ENCODE peak calls at places on chromosomes 4 and X, in four cellular contexts. N, L, F and Y are unnamed samples.
A peak's percentile ranks its signal among the peaks of the same experiment; 100 is the strongest.

GRCh38 chrX:111648802-111649201 is 32.2 kb upstream of the ALG13 start:
- DNase-seq in N (no peak), L (no peak), F (no peak), Y (no peak)

GRCh38 chrX:29662759-29663503 is 552.4 kb upstream of the MAGEB2 start:
- DNase-seq in N (no peak), L (no peak), F (no peak), Y (no peak)

GRCh38 chr4:33369366-33369899 is 2649.3 kb downstream of the PCDH7 start:
- DNase-seq in N (no peak), L (no peak), F (no peak), Y (no peak)

GRCh38 chr4:95585016-95585695 is 36.4 kb upstream of the UNC5C start:
- DNase-seq in N (no peak), L (no peak), F (no peak), Y (no peak)

GRCh38 chr4:56465599-56466295 is 1.7 kb upstream of the SRP72 start:
- DNase-seq in N (no peak), L (no peak), F (no peak), Y (no peak)

GRCh38 chr4:17018013-17018412 is 119.6 kb upstream of the LDB2 start:
- DNase-seq in N (no peak), L (no peak), F (no peak), Y (no peak)

GRCh38 chrX:8981742-8982141 is 52.2 kb downstream of the FAM9B start:
- DNase-seq in N (no peak), L (no peak), F (peak; percentile 12), Y (no peak)

GRCh38 chr4:116603096-116603495 is 482.3 kb downstream of the TRAM1L1 start:
- DNase-seq in N (no peak), L (no peak), F (no peak), Y (no peak)

GRCh38 chr4:48594185-48594584 is 104.1 kb downstream of the ZAR1 start:
- DNase-seq in N (no peak), L (no peak), F (no peak), Y (no peak)

GRCh38 chr4:124431663-124432192 is 280.8 kb downstream of the ANKRD50 start:
- DNase-seq in N (no peak), L (no peak), F (no peak), Y (no peak)

GRCh38 chr4:110498420-110498819 is 22.5 kb downstream of the ENPEP start:
- DNase-seq in N (no peak), L (no peak), F (no peak), Y (no peak)

GRCh38 chr4:15577508-15577907 is 77.6 kb downstream of the FBXL5 start:
- DNase-seq in N (no peak), L (no peak), F (no peak), Y (no peak)

GRCh38 chr4:165005352-165005751 is 26.4 kb upstream of the TRIM60 start:
- DNase-seq in N (no peak), L (no peak), F (no peak), Y (no peak)

GRCh38 chrX:7985568-7985967 is 58.4 kb upstream of the PNPLA4 start:
- DNase-seq in N (no peak), L (no peak), F (no peak), Y (no peak)

GRCh38 chr4:83028976-83029375 is 6.0 kb upstream of the COPS4 start:
- DNase-seq in N (no peak), L (no peak), F (no peak), Y (no peak)

GRCh38 chr4:53453385-53453784 is 75.9 kb downstream of the FIP1L1 start:
- DNase-seq in N (no peak), L (no peak), F (no peak), Y (no peak)

GRCh38 chrX:13257223-13258051 is 62.4 kb downstream of the ATXN3L start:
- DNase-seq in N (no peak), L (no peak), F (no peak), Y (no peak)

GRCh38 chrX:2434270-2434669 is 66.5 kb downstream of the DHRSX start:
- DNase-seq in N (no peak), L (no peak), F (no peak), Y (no peak)

GRCh38 chrX:2320580-2321327 is 180.0 kb downstream of the DHRSX start:
- DNase-seq in N (no peak), L (no peak), F (no peak), Y (no peak)

GRCh38 chrX:34350552-34350951 is 218.4 kb upstream of the FAM47A start:
- DNase-seq in N (no peak), L (no peak), F (no peak), Y (no peak)

GRCh38 chr4:80322716-80323115 is 12.8 kb upstream of the CFAP299 start:
- DNase-seq in N (no peak), L (no peak), F (no peak), Y (no peak)

GRCh38 chr4:26252349-26252748 is 68.5 kb upstream of the RBPJ start:
- DNase-seq in N (no peak), L (no peak), F (no peak), Y (no peak)